ENCODE peak calls at places on chromosomes 11 and 22, in five cellular contexts. F is activated CD4-positive, alpha-beta memory T cell treated with anti-CD3 and anti-CD28 coated beads, Interleukin-2, amount 10 ng/mL, durations not matched to agents 7 days and 5 days; Q is HuH-7.5; S is smooth muscle cell of the brain vasculature; E is HT1080. W is an unnamed sample.

GRCh38 chr11:96260067-96260511 is 82.9 kb downstream of the MAML2 start:
- DNase-seq in F (no peak), Q (no peak), S (no peak), E (no peak), W (peak; percentile 49)

GRCh38 chr11:34204396-34205279 is 99.2 kb downstream of the NAT10 start:
- DNase-seq in F (no peak), Q (no peak), S (no peak), E (peak; percentile 99), W (no peak)

GRCh38 chr11:116791813-116792143 is at the start of gene APOA5:
- DNase-seq in F (no peak), Q (no peak), S (no peak), E (no peak), W (no peak)

GRCh38 chr11:6742260-6742659 is 29.5 kb downstream of the OR2AG2 start:
- DNase-seq in F (no peak), Q (no peak), S (no peak), E (no peak), W (no peak)

GRCh38 chr11:6377902-6378694 is 12.2 kb upstream of the SMPD1 start:
- DNase-seq in F (peak; percentile 34), Q (no peak), S (no peak), E (peak; percentile 42), W (no peak)

GRCh38 chr11:106733518-106734162 is 284.6 kb downstream of the GUCY1A2 start:
- DNase-seq in F (no peak), Q (no peak), S (no peak), E (no peak), W (no peak)

GRCh38 chr11:118215262-118215661 is 9.5 kb downstream of the JAML start:
- DNase-seq in F (peak; percentile 55), Q (no peak), S (no peak), E (no peak), W (no peak)

GRCh38 chr22:45470871-45471270 is 31.8 kb upstream of the FBLN1 start:
- DNase-seq in F (no peak), Q (no peak), S (no peak), E (no peak), W (no peak)

GRCh38 chr11:68200639-68201038 is 12.5 kb downstream of the KMT5B start:
- DNase-seq in F (no peak), Q (no peak), S (no peak), E (no peak), W (no peak)

GRCh38 chr11:21429401-21429800 is 760.0 kb downstream of the NELL1 start:
- DNase-seq in F (no peak), Q (no peak), S (no peak), E (no peak), W (no peak)

GRCh38 chr11:33699515-33700424 is 856 bp downstream of the C11orf91 start:
- DNase-seq in F (no peak), Q (no peak), S (no peak), E (no peak), W (no peak)

GRCh38 chr22:50604256-50604580 is 3.6 kb downstream of the MAPK8IP2 start:
- DNase-seq in F (no peak), Q (no peak), S (no peak), E (no peak), W (no peak)

GRCh38 chr11:121841487-121842167 is 274.4 kb downstream of the BLID start:
- DNase-seq in F (no peak), Q (no peak), S (peak; percentile 33), E (peak; percentile 26), W (no peak)

GRCh38 chr11:35943294-35943693 is 568 bp upstream of the LDLRAD3 start:
- DNase-seq in F (no peak), Q (no peak), S (no peak), E (no peak), W (no peak)

GRCh38 chr11:86790073-86790727 is 10.1 kb upstream of the PRSS23 start:
- DNase-seq in F (no peak), Q (no peak), S (no peak), E (no peak), W (no peak)

GRCh38 chr11:78698612-78699011 is 123.9 kb upstream of the NARS2 start:
- DNase-seq in F (no peak), Q (no peak), S (peak; percentile 47), E (peak; percentile 72), W (no peak)

GRCh38 chr11:95337972-95338429 is 107.0 kb upstream of the SESN3 start:
- DNase-seq in F (no peak), Q (no peak), S (no peak), E (no peak), W (no peak)

GRCh38 chr11:115530752-115531151 is 26.5 kb upstream of the CADM1 start:
- DNase-seq in F (no peak), Q (no peak), S (no peak), E (no peak), W (no peak)

GRCh38 chr22:38760477-38761201 is 4.8 kb upstream of the SUN2 start:
- DNase-seq in F (no peak), Q (no peak), S (no peak), E (peak; percentile 58), W (peak; percentile 52)

GRCh38 chr11:41622707-41623359 is 163.4 kb upstream of the LRRC4C start:
- DNase-seq in F (no peak), Q (no peak), S (no peak), E (no peak), W (no peak)

GRCh38 chr11:9219572-9219971 is 45.6 kb downstream of the DENND5A start:
- DNase-seq in F (no peak), Q (no peak), S (no peak), E (peak; percentile 31), W (no peak)

GRCh38 chr22:46390652-46391301 is 55.3 kb downstream of the TRMU start:
- DNase-seq in F (no peak), Q (peak; percentile 70), S (peak; percentile 18), E (no peak), W (no peak)

GRCh38 chr22:17213976-17214375 is 5.3 kb downstream of the ADA2 start:
- DNase-seq in F (peak; percentile 45), Q (peak; percentile 55), S (no peak), E (no peak), W (peak; percentile 30)

W was measured in DND-41.